ENCODE peak calls at places on chromosomes 2 and 18, in nine cellular contexts. One of them, this sample, is unnamed.

GRCh38 chr2:47490406-47490805 is 87.5 kb downstream of the MSH2 start:
- DNase-seq in AG04449: no peak
- DNase-seq in mesothelial cell of epicardium: no peak
- DNase-seq in lower lobe of right lung: no peak
- DNase-seq in AG10803: no peak
- DNase-seq in osteocyte: no peak
- DNase-seq in heart right ventricle: no peak
- DNase-seq in CD8-positive, alpha-beta T cell: no peak
- DNase-seq in epithelial cell of esophagus: peak
- DNase-seq in this sample: no peak

GRCh38 chr2:181054843-181055242 is 74.4 kb downstream of the UBE2E3 start:
- DNase-seq in AG04449: no peak
- DNase-seq in mesothelial cell of epicardium: no peak
- DNase-seq in lower lobe of right lung: no peak
- DNase-seq in AG10803: no peak
- DNase-seq in osteocyte: no peak
- DNase-seq in heart right ventricle: no peak
- DNase-seq in CD8-positive, alpha-beta T cell: no peak
- DNase-seq in epithelial cell of esophagus: peak
- DNase-seq in this sample: no peak

GRCh38 chr2:88669371-88670214 is 21.9 kb upstream of the RPIA start:
- DNase-seq in AG04449: no peak
- DNase-seq in mesothelial cell of epicardium: no peak
- DNase-seq in lower lobe of right lung: no peak
- DNase-seq in AG10803: peak
- DNase-seq in osteocyte: no peak
- DNase-seq in heart right ventricle: no peak
- DNase-seq in CD8-positive, alpha-beta T cell: peak
- DNase-seq in epithelial cell of esophagus: peak
- DNase-seq in this sample: no peak

GRCh38 chr18:3998698-3999333 is 456.3 kb downstream of the DLGAP1 start:
- DNase-seq in AG04449: no peak
- DNase-seq in mesothelial cell of epicardium: no peak
- DNase-seq in lower lobe of right lung: no peak
- DNase-seq in AG10803: peak
- DNase-seq in osteocyte: no peak
- DNase-seq in heart right ventricle: no peak
- DNase-seq in CD8-positive, alpha-beta T cell: no peak
- DNase-seq in epithelial cell of esophagus: peak
- DNase-seq in this sample: no peak

GRCh38 chr18:10715791-10716190 is 190.0 kb downstream of the NAPG start:
- DNase-seq in AG04449: no peak
- DNase-seq in mesothelial cell of epicardium: no peak
- DNase-seq in lower lobe of right lung: no peak
- DNase-seq in AG10803: peak
- DNase-seq in osteocyte: no peak
- DNase-seq in heart right ventricle: no peak
- DNase-seq in CD8-positive, alpha-beta T cell: no peak
- DNase-seq in epithelial cell of esophagus: peak
- DNase-seq in this sample: no peak

GRCh38 chr2:189723199-189723598 is 39.4 kb downstream of the OSGEPL1 start:
- DNase-seq in AG04449: no peak
- DNase-seq in mesothelial cell of epicardium: no peak
- DNase-seq in lower lobe of right lung: no peak
- DNase-seq in AG10803: no peak
- DNase-seq in osteocyte: no peak
- DNase-seq in heart right ventricle: no peak
- DNase-seq in CD8-positive, alpha-beta T cell: no peak
- DNase-seq in epithelial cell of esophagus: no peak
- DNase-seq in this sample: no peak

GRCh38 chr2:120597595-120598193 is 138.0 kb upstream of the GLI2 start:
- DNase-seq in AG04449: no peak
- DNase-seq in mesothelial cell of epicardium: no peak
- DNase-seq in lower lobe of right lung: peak
- DNase-seq in AG10803: peak
- DNase-seq in osteocyte: no peak
- DNase-seq in heart right ventricle: no peak
- DNase-seq in CD8-positive, alpha-beta T cell: no peak
- DNase-seq in epithelial cell of esophagus: no peak
- DNase-seq in this sample: peak

GRCh38 chr18:39951321-39951720 is 2003.7 kb upstream of the PIK3C3 start:
- DNase-seq in AG04449: no peak
- DNase-seq in mesothelial cell of epicardium: no peak
- DNase-seq in lower lobe of right lung: no peak
- DNase-seq in AG10803: peak
- DNase-seq in osteocyte: no peak
- DNase-seq in heart right ventricle: no peak
- DNase-seq in CD8-positive, alpha-beta T cell: no peak
- DNase-seq in epithelial cell of esophagus: peak
- DNase-seq in this sample: no peak

GRCh38 chr2:15880226-15881119 is 59.9 kb upstream of the MYCN start:
- DNase-seq in AG04449: no peak
- DNase-seq in mesothelial cell of epicardium: no peak
- DNase-seq in lower lobe of right lung: no peak
- DNase-seq in AG10803: no peak
- DNase-seq in osteocyte: no peak
- DNase-seq in heart right ventricle: no peak
- DNase-seq in CD8-positive, alpha-beta T cell: no peak
- DNase-seq in epithelial cell of esophagus: no peak
- DNase-seq in this sample: no peak

GRCh38 chr2:232382331-232383225 is 4.0 kb downstream of the ALPP start:
- DNase-seq in AG04449: no peak
- DNase-seq in mesothelial cell of epicardium: no peak
- DNase-seq in lower lobe of right lung: peak
- DNase-seq in AG10803: no peak
- DNase-seq in osteocyte: no peak
- DNase-seq in heart right ventricle: no peak
- DNase-seq in CD8-positive, alpha-beta T cell: no peak
- DNase-seq in epithelial cell of esophagus: no peak
- DNase-seq in this sample: peak

GRCh38 chr2:162082036-162082435 is 8.0 kb upstream of the DPP4 start:
- DNase-seq in AG04449: no peak
- DNase-seq in mesothelial cell of epicardium: no peak
- DNase-seq in lower lobe of right lung: no peak
- DNase-seq in AG10803: no peak
- DNase-seq in osteocyte: no peak
- DNase-seq in heart right ventricle: no peak
- DNase-seq in CD8-positive, alpha-beta T cell: no peak
- DNase-seq in epithelial cell of esophagus: no peak
- DNase-seq in this sample: no peak

GRCh38 chr2:26477911-26478253 is at the start of gene OTOF:
- DNase-seq in AG04449: peak
- DNase-seq in mesothelial cell of epicardium: peak
- DNase-seq in lower lobe of right lung: no peak
- DNase-seq in AG10803: peak
- DNase-seq in osteocyte: no peak
- DNase-seq in heart right ventricle: peak
- DNase-seq in CD8-positive, alpha-beta T cell: no peak
- DNase-seq in epithelial cell of esophagus: peak
- DNase-seq in this sample: no peak

GRCh38 chr2:20167356-20167755 is 57.6 kb downstream of the SDC1 start:
- DNase-seq in AG04449: no peak
- DNase-seq in mesothelial cell of epicardium: no peak
- DNase-seq in lower lobe of right lung: no peak
- DNase-seq in AG10803: no peak
- DNase-seq in osteocyte: no peak
- DNase-seq in heart right ventricle: no peak
- DNase-seq in CD8-positive, alpha-beta T cell: no peak
- DNase-seq in epithelial cell of esophagus: no peak
- DNase-seq in this sample: no peak

GRCh38 chr2:29841386-29842004 is 79.9 kb downstream of the ALK start:
- DNase-seq in AG04449: no peak
- DNase-seq in mesothelial cell of epicardium: no peak
- DNase-seq in lower lobe of right lung: no peak
- DNase-seq in AG10803: peak
- DNase-seq in osteocyte: peak
- DNase-seq in heart right ventricle: no peak
- DNase-seq in CD8-positive, alpha-beta T cell: no peak
- DNase-seq in epithelial cell of esophagus: peak
- DNase-seq in this sample: no peak
- TF ChIP-seq CTCF in AG04449: peak
- TF ChIP-seq CTCF in mesothelial cell of epicardium: peak
- TF ChIP-seq CTCF in lower lobe of right lung: peak
- TF ChIP-seq CTCF in AG10803: peak
- TF ChIP-seq CTCF in osteocyte: peak
- TF ChIP-seq CTCF in heart right ventricle: peak
- TF ChIP-seq CTCF in CD8-positive, alpha-beta T cell: peak
- TF ChIP-seq CTCF in epithelial cell of esophagus: peak
- TF ChIP-seq CTCF in this sample: peak

DNA sequence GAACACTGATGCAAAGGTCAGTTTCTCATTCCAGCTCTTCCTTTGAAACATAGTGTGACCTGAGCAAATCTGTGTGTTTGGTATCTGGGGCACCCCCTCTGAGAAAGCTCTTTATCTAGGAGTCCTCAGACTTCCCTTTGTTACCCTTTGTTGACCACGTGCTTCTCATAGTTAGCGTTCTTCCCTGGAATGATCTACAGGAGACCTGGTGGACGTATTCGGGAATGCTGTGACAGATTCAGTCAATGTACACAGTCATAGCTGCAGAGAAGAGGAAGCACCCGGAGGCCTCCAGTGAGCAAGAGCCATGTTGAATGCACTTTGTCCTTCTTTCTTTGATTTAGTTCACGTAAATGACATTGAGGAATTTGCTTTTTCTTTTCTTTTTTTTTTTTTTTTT is 10.7 kb upstream of the CHMP1B start:
- DNase-seq in AG04449: no peak
- DNase-seq in mesothelial cell of epicardium: no peak
- DNase-seq in lower lobe of right lung: no peak
- DNase-seq in AG10803: no peak
- DNase-seq in osteocyte: no peak
- DNase-seq in heart right ventricle: no peak
- DNase-seq in CD8-positive, alpha-beta T cell: no peak
- DNase-seq in epithelial cell of esophagus: no peak
- DNase-seq in this sample: no peak
- TF ChIP-seq CTCF in AG04449: no peak
- TF ChIP-seq CTCF in mesothelial cell of epicardium: no peak
- TF ChIP-seq CTCF in lower lobe of right lung: no peak
- TF ChIP-seq CTCF in AG10803: no peak
- TF ChIP-seq CTCF in osteocyte: no peak
- TF ChIP-seq CTCF in heart right ventricle: no peak
- TF ChIP-seq CTCF in CD8-positive, alpha-beta T cell: no peak
- TF ChIP-seq CTCF in epithelial cell of esophagus: no peak
- TF ChIP-seq CTCF in this sample: no peak

GRCh38 chr2:65686928-65687521 is 254.6 kb upstream of the SPRED2 start:
- DNase-seq in AG04449: no peak
- DNase-seq in mesothelial cell of epicardium: no peak
- DNase-seq in lower lobe of right lung: no peak
- DNase-seq in AG10803: no peak
- DNase-seq in osteocyte: no peak
- DNase-seq in heart right ventricle: no peak
- DNase-seq in CD8-positive, alpha-beta T cell: no peak
- DNase-seq in epithelial cell of esophagus: peak
- DNase-seq in this sample: no peak
- TF ChIP-seq CTCF in AG04449: no peak
- TF ChIP-seq CTCF in mesothelial cell of epicardium: no peak
- TF ChIP-seq CTCF in lower lobe of right lung: no peak
- TF ChIP-seq CTCF in AG10803: no peak
- TF ChIP-seq CTCF in osteocyte: no peak
- TF ChIP-seq CTCF in heart right ventricle: no peak
- TF ChIP-seq CTCF in CD8-positive, alpha-beta T cell: no peak
- TF ChIP-seq CTCF in epithelial cell of esophagus: peak
- TF ChIP-seq CTCF in this sample: peak

GRCh38 chr2:172114579-172114978 is 11.9 kb upstream of the DLX2 start:
- DNase-seq in AG04449: no peak
- DNase-seq in mesothelial cell of epicardium: no peak
- DNase-seq in lower lobe of right lung: no peak
- DNase-seq in AG10803: no peak
- DNase-seq in osteocyte: no peak
- DNase-seq in heart right ventricle: no peak
- DNase-seq in CD8-positive, alpha-beta T cell: no peak
- DNase-seq in epithelial cell of esophagus: no peak
- DNase-seq in this sample: no peak

GRCh38 chr2:172109256-172109655 is 6.6 kb upstream of the DLX2 start:
- DNase-seq in AG04449: no peak
- DNase-seq in mesothelial cell of epicardium: no peak
- DNase-seq in lower lobe of right lung: no peak
- DNase-seq in AG10803: no peak
- DNase-seq in osteocyte: no peak
- DNase-seq in heart right ventricle: no peak
- DNase-seq in CD8-positive, alpha-beta T cell: no peak
- DNase-seq in epithelial cell of esophagus: no peak
- DNase-seq in this sample: no peak

GRCh38 chr2:172109670-172110421 is 7.1 kb upstream of the DLX2 start:
- DNase-seq in AG04449: no peak
- DNase-seq in mesothelial cell of epicardium: no peak
- DNase-seq in lower lobe of right lung: no peak
- DNase-seq in AG10803: no peak
- DNase-seq in osteocyte: no peak
- DNase-seq in heart right ventricle: no peak
- DNase-seq in CD8-positive, alpha-beta T cell: no peak
- DNase-seq in epithelial cell of esophagus: peak
- DNase-seq in this sample: no peak

GRCh38 chr2:172116107-172116506 is 13.4 kb upstream of the DLX2 start:
- DNase-seq in AG04449: no peak
- DNase-seq in mesothelial cell of epicardium: no peak
- DNase-seq in lower lobe of right lung: no peak
- DNase-seq in AG10803: no peak
- DNase-seq in osteocyte: no peak
- DNase-seq in heart right ventricle: no peak
- DNase-seq in CD8-positive, alpha-beta T cell: no peak
- DNase-seq in epithelial cell of esophagus: no peak
- DNase-seq in this sample: no peak

DNA sequence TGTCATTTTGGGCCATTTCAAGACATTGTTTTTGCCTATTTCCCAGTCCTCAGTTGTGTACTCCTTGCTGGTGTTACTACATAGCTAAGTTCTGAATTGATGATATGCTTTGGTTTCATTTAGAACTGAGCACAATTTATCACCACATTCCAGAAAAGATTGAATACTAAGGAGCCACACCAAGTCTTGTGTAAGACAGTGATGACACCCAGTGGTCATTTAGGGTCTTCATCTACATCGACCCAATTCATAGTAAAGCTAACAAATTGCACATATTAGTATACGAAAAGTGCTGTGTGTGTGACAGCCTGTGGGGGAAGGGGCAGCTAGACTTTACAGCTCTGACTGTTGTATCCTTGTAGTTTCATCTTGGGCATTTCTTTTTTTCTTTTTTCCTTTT is 10.9 kb upstream of the DLX2 start:
- DNase-seq in AG04449: no peak
- DNase-seq in mesothelial cell of epicardium: no peak
- DNase-seq in lower lobe of right lung: no peak
- DNase-seq in AG10803: peak
- DNase-seq in osteocyte: no peak
- DNase-seq in heart right ventricle: no peak
- DNase-seq in CD8-positive, alpha-beta T cell: no peak
- DNase-seq in epithelial cell of esophagus: no peak
- DNase-seq in this sample: no peak
- TF ChIP-seq CTCF in AG04449: peak
- TF ChIP-seq CTCF in mesothelial cell of epicardium: no peak
- TF ChIP-seq CTCF in lower lobe of right lung: peak
- TF ChIP-seq CTCF in AG10803: peak
- TF ChIP-seq CTCF in osteocyte: peak
- TF ChIP-seq CTCF in heart right ventricle: no peak
- TF ChIP-seq CTCF in CD8-positive, alpha-beta T cell: no peak
- TF ChIP-seq CTCF in epithelial cell of esophagus: no peak
- TF ChIP-seq CTCF in this sample: peak

DNA sequence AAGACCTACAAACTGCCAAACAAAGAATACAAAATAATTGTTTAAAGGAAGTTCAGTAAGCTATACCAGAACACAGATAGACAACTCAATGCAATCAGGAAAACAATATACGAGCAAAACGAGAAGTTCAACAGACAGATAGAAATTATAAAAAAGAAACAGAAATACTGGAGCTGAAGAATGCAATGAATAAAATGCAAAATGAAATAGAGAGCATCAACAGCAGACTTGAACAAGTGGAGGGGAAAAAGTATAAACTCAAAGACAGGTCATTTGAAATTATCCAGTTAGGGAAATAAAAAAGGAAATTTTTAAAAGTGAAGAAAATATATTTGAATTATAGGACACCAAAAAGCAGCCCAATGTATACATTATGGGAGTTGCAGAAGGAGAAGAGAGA is 43.6 kb downstream of the MDH1 start:
- DNase-seq in AG04449: no peak
- DNase-seq in mesothelial cell of epicardium: no peak
- DNase-seq in lower lobe of right lung: no peak
- DNase-seq in AG10803: no peak
- DNase-seq in osteocyte: no peak
- DNase-seq in heart right ventricle: no peak
- DNase-seq in CD8-positive, alpha-beta T cell: no peak
- DNase-seq in epithelial cell of esophagus: no peak
- DNase-seq in this sample: no peak
- TF ChIP-seq CTCF in AG04449: no peak
- TF ChIP-seq CTCF in mesothelial cell of epicardium: no peak
- TF ChIP-seq CTCF in lower lobe of right lung: no peak
- TF ChIP-seq CTCF in AG10803: no peak
- TF ChIP-seq CTCF in osteocyte: no peak
- TF ChIP-seq CTCF in heart right ventricle: no peak
- TF ChIP-seq CTCF in CD8-positive, alpha-beta T cell: no peak
- TF ChIP-seq CTCF in epithelial cell of esophagus: no peak
- TF ChIP-seq CTCF in this sample: no peak